ENCODE peak calls at places on chromosomes 6 and 20, in seven cellular contexts. W is keratinocyte, K is H1, E is fibroblast of lung, Q is GM23248, L is hepatocyte, D is PC-3. M is an unnamed sample.

GRCh38 chr6:2999005-2999620 is 581 bp upstream of the NQO2 start:
- DNase-seq in D (peak), W (no peak), E (peak), Q (peak), K (no peak), L (peak), M (no peak)

GRCh38 chr6:1526689-1527088 is 83.0 kb upstream of the FOXC1 start:
- DNase-seq in D (no peak), L (no peak), K (no peak), Q (peak), W (no peak), E (no peak), M (no peak)

GRCh38 chr6:72246926-72247325 is 360.6 kb downstream of the RIMS1 start:
- DNase-seq in D (peak), K (no peak), Q (no peak), E (peak), L (peak), W (no peak), M (peak)

GRCh38 chr6:142210606-142211005 is 63.5 kb downstream of the VTA1 start:
- DNase-seq in D (no peak), E (no peak), L (no peak), Q (no peak), K (no peak), W (no peak), M (no peak)

GRCh38 chr6:32113386-32114352 is 4.5 kb upstream of the TNXB start:
- DNase-seq in Q (peak), D (peak), W (no peak), K (no peak), L (peak), E (peak), M (peak)

GRCh38 chr20:8640461-8640860 is 428.4 kb upstream of the PLCB4 start:
- DNase-seq in E (no peak), D (no peak), Q (no peak), L (no peak), K (no peak), W (no peak), M (no peak)

GRCh38 chr20:43511879-43512278 is 4.4 kb downstream of the L3MBTL1 start:
- DNase-seq in E (no peak), L (no peak), Q (no peak), D (no peak), K (no peak), W (no peak), M (no peak)

GRCh38 chr6:13450628-13451027 is 36.8 kb downstream of the GFOD1 start:
- DNase-seq in D (no peak), K (no peak), L (no peak), W (no peak), E (peak), Q (no peak), M (no peak)

GRCh38 chr6:16200231-16200941 is 38.0 kb upstream of the GMPR start:
- DNase-seq in L (peak), W (no peak), E (no peak), Q (peak), K (no peak), D (no peak), M (no peak)

GRCh38 chr6:129744880-129745237 is 34.9 kb upstream of the ARHGAP18 start:
- DNase-seq in D (no peak), Q (no peak), W (no peak), L (no peak), K (no peak), E (no peak), M (no peak)

GRCh38 chr6:35973670-35974222 is 50.7 kb downstream of the SLC26A8 start:
- DNase-seq in Q (no peak), L (peak), D (peak), K (no peak), W (no peak), E (no peak), M (no peak)

GRCh38 chr6:143966291-143966690 is 41.8 kb downstream of the PLAGL1 start:
- DNase-seq in K (no peak), W (no peak), E (no peak), L (no peak), Q (no peak), D (no peak), M (no peak)

GRCh38 chr6:110180228-110181008 is at the start of gene CDC40:
- DNase-seq in Q (peak), E (no peak), D (no peak), W (no peak), K (no peak), L (peak), M (no peak)

GRCh38 chr6:6771964-6772363 is 183.4 kb downstream of the LY86 start:
- DNase-seq in K (no peak), Q (no peak), W (no peak), L (no peak), E (no peak), D (no peak), M (no peak)

GRCh38 chr6:149452062-149452939 is 32.5 kb downstream of the ZC3H12D start:
- DNase-seq in L (no peak), W (no peak), D (no peak), Q (no peak), E (no peak), K (no peak), M (no peak)

GRCh38 chr6:149450679-149451360 is 34.0 kb downstream of the ZC3H12D start:
- DNase-seq in K (no peak), W (no peak), D (no peak), E (no peak), Q (peak), L (peak), M (peak)

GRCh38 chr6:149453597-149454340 is 31.0 kb downstream of the ZC3H12D start:
- DNase-seq in Q (peak), D (no peak), W (no peak), L (no peak), E (no peak), K (no peak), M (no peak)

GRCh38 chr6:149449831-149450678 is 34.8 kb downstream of the ZC3H12D start:
- DNase-seq in E (no peak), Q (no peak), K (no peak), L (no peak), D (no peak), W (no peak), M (no peak)

DNA sequence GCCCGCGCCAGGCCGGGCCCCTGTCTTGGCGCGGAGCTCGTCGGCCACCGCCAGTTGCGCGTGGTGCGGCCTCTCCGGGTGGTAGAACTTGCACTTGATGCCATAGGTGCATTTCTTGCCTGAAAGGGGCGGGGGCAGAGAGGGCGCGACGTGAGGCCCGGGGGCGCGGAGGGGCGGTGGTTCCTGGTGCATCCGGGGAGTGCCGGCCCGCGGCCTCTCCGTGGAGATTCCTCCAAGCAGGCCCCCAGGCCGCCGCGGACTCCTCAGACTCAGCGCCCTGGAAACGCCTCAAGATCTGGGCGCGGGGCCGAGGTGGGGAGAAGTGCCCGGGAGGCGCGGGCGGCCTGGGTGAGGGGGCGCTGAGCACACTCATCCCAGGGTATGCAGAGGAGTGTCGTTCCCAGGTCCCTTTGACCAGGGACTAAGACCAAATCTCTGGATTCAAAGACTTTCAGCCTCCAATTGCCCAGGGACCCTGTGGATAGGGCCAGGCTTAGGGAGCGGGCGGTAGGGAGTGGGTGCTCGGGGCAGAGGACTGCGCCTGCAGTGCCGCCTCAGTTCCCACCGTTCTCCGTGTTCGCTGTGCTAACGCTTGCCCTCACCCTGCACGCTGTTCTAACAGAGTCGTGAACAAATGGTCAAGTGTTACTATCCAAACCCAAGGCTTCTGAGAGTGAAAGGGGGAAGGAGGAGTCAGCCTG is 33.3 kb downstream of the ZC3H12D start:
- DNase-seq in L (peak), Q (peak), E (no peak), K (no peak), D (no peak), W (no peak), M (peak)
- H2AFZ ChIP-seq in L (peak), Q (peak), E (no peak), K (peak), D (no peak), W (no peak), M (peak)

GRCh38 chr20:45340951-45341350 is 7.3 kb downstream of the SDC4 start:
- DNase-seq in W (no peak), E (no peak), K (no peak), D (no peak), L (peak), Q (no peak), M (peak)
- H2AFZ ChIP-seq in W (no peak), E (no peak), K (no peak), D (no peak), L (no peak), Q (no peak), M (no peak)

DNA sequence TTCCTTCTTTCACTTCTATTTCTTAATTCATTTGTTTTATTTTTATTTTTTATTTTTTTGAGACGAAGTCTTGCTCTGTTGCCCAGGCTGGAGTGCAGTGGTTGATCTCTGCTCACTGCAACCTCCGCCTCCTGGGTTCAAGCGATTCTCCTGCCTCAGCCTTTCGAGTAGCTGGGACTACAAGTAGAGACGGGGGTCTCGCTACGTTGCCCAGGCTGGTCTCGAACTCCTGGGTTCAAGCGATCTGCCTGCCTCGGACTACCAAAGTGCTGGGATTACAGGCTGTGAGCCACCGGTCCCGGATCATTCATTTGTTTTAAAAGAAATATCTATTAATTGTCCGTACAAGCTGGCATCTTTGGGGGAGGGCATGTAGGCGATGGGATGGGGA is 487 bp upstream of the NFKBIE start:
- DNase-seq in W (no peak), E (no peak), Q (no peak), D (no peak), K (no peak), L (no peak), M (no peak)
- H2AFZ ChIP-seq in W (no peak), E (no peak), Q (no peak), D (no peak), K (no peak), L (peak), M (no peak)

GRCh38 chr6:21479140-21479539 is 114.4 kb upstream of the SOX4 start:
- DNase-seq in Q (peak), D (peak), E (peak), L (no peak), W (no peak), K (no peak), M (no peak)

GRCh38 chr6:21478411-21478810 is 115.1 kb upstream of the SOX4 start:
- DNase-seq in E (no peak), L (no peak), K (no peak), Q (no peak), W (no peak), D (no peak), M (no peak)

GRCh38 chr6:21476054-21476552 is 117.4 kb upstream of the SOX4 start:
- DNase-seq in L (no peak), D (no peak), K (no peak), E (no peak), Q (no peak), W (no peak), M (no peak)
- H2AFZ ChIP-seq in L (no peak), D (no peak), K (no peak), E (no peak), Q (no peak), W (no peak), M (no peak)

GRCh38 chr6:134398453-134398852 is 80.5 kb upstream of the SGK1 start:
- DNase-seq in W (no peak), D (peak), E (no peak), K (no peak), Q (no peak), L (no peak), M (no peak)
- H2AFZ ChIP-seq in W (no peak), D (peak), E (no peak), K (peak), Q (no peak), L (no peak), M (no peak)

GRCh38 chr6:41051873-41052272 is 1.1 kb upstream of the APOBEC2 start:
- DNase-seq in D (no peak), Q (no peak), W (no peak), K (no peak), L (no peak), E (no peak), M (no peak)
- H2AFZ ChIP-seq in D (no peak), Q (no peak), W (no peak), K (no peak), L (no peak), E (no peak), M (no peak)

GRCh38 chr6:106381871-106382270 is 21.4 kb downstream of the CRYBG1 start:
- DNase-seq in D (peak), L (no peak), K (no peak), Q (peak), W (no peak), E (no peak), M (peak)
- H2AFZ ChIP-seq in D (no peak), L (no peak), K (no peak), Q (no peak), W (no peak), E (no peak), M (no peak)

GRCh38 chr6:99587792-99588191 is 18.8 kb upstream of the PRDM13 start:
- DNase-seq in D (no peak), K (no peak), E (no peak), W (no peak), Q (no peak), L (no peak), M (no peak)

GRCh38 chr6:99588618-99589289 is 17.9 kb upstream of the PRDM13 start:
- DNase-seq in K (peak), D (peak), Q (peak), E (peak), W (no peak), L (peak), M (peak)

GRCh38 chr6:99590728-99591672 is 15.6 kb upstream of the PRDM13 start:
- DNase-seq in W (no peak), L (peak), E (no peak), D (no peak), K (no peak), Q (peak), M (peak)

GRCh38 chr6:99589907-99590493 is 16.6 kb upstream of the PRDM13 start:
- DNase-seq in Q (no peak), D (no peak), E (no peak), W (no peak), K (no peak), L (no peak), M (no peak)

GRCh38 chr6:99589290-99589672 is 17.4 kb upstream of the PRDM13 start:
- DNase-seq in Q (peak), W (no peak), K (no peak), D (peak), L (no peak), E (no peak), M (peak)
- H2AFZ ChIP-seq in Q (peak), W (no peak), K (no peak), D (peak), L (peak), E (no peak), M (peak)

DNA sequence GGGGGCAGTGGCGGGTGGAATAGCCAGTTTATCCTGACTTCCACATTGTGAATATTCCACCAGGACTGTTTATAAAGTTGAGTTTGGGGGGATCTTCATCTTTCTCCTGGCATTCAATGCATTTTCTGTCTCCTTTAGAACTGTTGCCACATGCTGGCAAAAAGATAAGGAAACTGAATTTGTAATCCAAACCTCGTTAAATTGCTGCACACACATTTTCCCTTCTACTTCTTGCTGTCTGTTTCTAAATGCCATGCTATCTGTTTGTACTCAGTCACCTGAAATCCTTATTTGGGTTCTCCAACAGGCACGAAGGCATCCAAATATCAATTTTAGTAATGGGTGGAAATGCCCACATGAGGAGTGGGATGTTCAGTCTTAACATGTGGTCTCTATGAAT is 180.2 kb upstream of the CCN2 start:
- DNase-seq in Q (peak), W (no peak), E (no peak), D (no peak), L (no peak), K (no peak), M (no peak)
- H2AFZ ChIP-seq in Q (peak), W (no peak), E (no peak), D (no peak), L (no peak), K (no peak), M (peak)